ENCODE peak calls at places on chromosomes 16 and 17, in eight cellular contexts. R is stimulated activated CD8-positive, alpha-beta memory T cell treated with anti-CD3 and anti-CD28 coated beads, Interleukin-15, amount 100 ng/mL, for 4 hours; N is activated naive CD4-positive, alpha-beta T cell; I is T-helper 17 cell; U is epithelial cell of esophagus; L is left ventricle myocardium inferior; X is activated gamma-delta T cell treated with Interleukin-2 at 50 U/mL for 16 hours; E is caudate nucleus. V is an unnamed sample.

GRCh38 chr17:63477471-63478440 is 895 bp downstream of the ACE start:
- DNase-seq in R (no peak), N (no peak), I (no peak), U (no peak), L (no peak), X (no peak), E (no peak), V (no peak)

GRCh38 chr16:1743376-1744337 is 27.7 kb downstream of the NME3 start:
- DNase-seq in R (no peak), N (no peak), I (no peak), U (no peak), L (no peak), X (no peak), E (no peak), V (no peak)

GRCh38 chr17:73613947-73614655 is 30.1 kb downstream of the SDK2 start:
- DNase-seq in R (no peak), N (no peak), I (no peak), U (peak), L (no peak), X (no peak), E (no peak), V (no peak)

GRCh38 chr16:27189335-27189972 is 13.9 kb upstream of the KDM8 start:
- DNase-seq in R (no peak), N (no peak), I (no peak), U (no peak), L (no peak), X (no peak), E (no peak), V (no peak)

GRCh38 chr17:14373587-14374259 is 72.8 kb downstream of the HS3ST3B1 start:
- DNase-seq in R (no peak), N (no peak), I (no peak), U (peak), L (no peak), X (no peak), E (no peak), V (no peak)

GRCh38 chr17:40023590-40024292 is 8.5 kb downstream of the CSF3 start:
- DNase-seq in R (no peak), N (no peak), I (no peak), U (no peak), L (peak), X (no peak), E (no peak), V (no peak)

GRCh38 chr17:57114085-57114673 is 29.1 kb downstream of the AKAP1 start:
- DNase-seq in R (peak), N (peak), I (peak), U (peak), L (peak), X (peak), E (peak), V (no peak)

GRCh38 chr16:50616883-50617629 is 64.1 kb downstream of the SNX20 start:
- DNase-seq in R (no peak), N (no peak), I (no peak), U (no peak), L (no peak), X (no peak), E (no peak), V (no peak)

GRCh38 chr16:84950906-84951305 is 60.4 kb downstream of the ZDHHC7 start:
- DNase-seq in R (no peak), N (no peak), I (no peak), U (peak), L (no peak), X (no peak), E (no peak), V (no peak)

GRCh38 chr17:45248132-45248936 is 13.6 kb downstream of the SPATA32 start:
- DNase-seq in R (peak), N (peak), I (peak), U (peak), L (no peak), X (peak), E (peak), V (no peak)

GRCh38 chr16:3065069-3065741 is at the start of gene IL32:
- DNase-seq in R (peak), N (peak), I (peak), U (peak), L (peak), X (peak), E (no peak), V (no peak)

GRCh38 chr17:68302066-68302564 is 10.8 kb downstream of the ARSG start:
- DNase-seq in R (no peak), N (no peak), I (no peak), U (no peak), L (no peak), X (no peak), E (no peak), V (no peak)

GRCh38 chr16:62067182-62067581 is 30.9 kb upstream of the CDH8 start:
- DNase-seq in R (no peak), N (no peak), I (no peak), U (no peak), L (no peak), X (no peak), E (no peak), V (no peak)

GRCh38 chr17:80260791-80261158 is at the start of gene RNF213:
- DNase-seq in R (no peak), N (peak), I (peak), U (peak), L (peak), X (peak), E (peak), V (no peak)

GRCh38 chr17:44916059-44916780 is 920 bp upstream of the GFAP start:
- DNase-seq in R (no peak), N (no peak), I (no peak), U (peak), L (no peak), X (no peak), E (no peak), V (no peak)

GRCh38 chr17:28347261-28347891 is 10.0 kb downstream of the POLDIP2 start:
- DNase-seq in R (no peak), N (no peak), I (no peak), U (peak), L (no peak), X (no peak), E (no peak), V (no peak)

V was measured in putamen.